ENCODE peak calls at places on chromosomes 3 and 15, in seven cellular contexts. One of them, this sample, is unnamed.

GRCh38 chr3:55330355-55330754 is 156.8 kb downstream of the WNT5A start:
- DNase-seq in CD8-positive, alpha-beta T cell: no peak
- DNase-seq in NCI-H1105: no peak
- DNase-seq in NCI-H2081: no peak
- DNase-seq in psoas muscle: no peak
- DNase-seq in foreskin fibroblast: peak; percentile 94
- DNase-seq in stimulated activated CD8-positive, alpha-beta memory T cell treated with anti-CD3 and anti-CD28 coated beads, Interleukin-7, amount 100 ng/mL, for 48 hours: no peak
- DNase-seq in this sample: no peak

GRCh38 chr3:104825116-104825515 is 541.6 kb upstream of the ALCAM start:
- DNase-seq in foreskin fibroblast: peak; percentile 7
- DNase-seq in NCI-H2081: peak; percentile 36
- DNase-seq in NCI-H1105: no peak
- DNase-seq in psoas muscle: no peak
- DNase-seq in stimulated activated CD8-positive, alpha-beta memory T cell treated with anti-CD3 and anti-CD28 coated beads, Interleukin-7, amount 100 ng/mL, for 48 hours: no peak
- DNase-seq in CD8-positive, alpha-beta T cell: no peak
- DNase-seq in this sample: no peak

GRCh38 chr15:67832031-67832551 is 6.8 kb downstream of the SKOR1 start:
- DNase-seq in CD8-positive, alpha-beta T cell: no peak
- DNase-seq in stimulated activated CD8-positive, alpha-beta memory T cell treated with anti-CD3 and anti-CD28 coated beads, Interleukin-7, amount 100 ng/mL, for 48 hours: no peak
- DNase-seq in NCI-H1105: no peak
- DNase-seq in foreskin fibroblast: peak; percentile 35
- DNase-seq in psoas muscle: no peak
- DNase-seq in NCI-H2081: no peak
- DNase-seq in this sample: no peak

GRCh38 chr3:52005571-52005986 is 9.9 kb upstream of the RPL29 start:
- DNase-seq in NCI-H1105: peak; percentile 3
- DNase-seq in NCI-H2081: peak; percentile 35
- DNase-seq in CD8-positive, alpha-beta T cell: no peak
- DNase-seq in psoas muscle: peak; percentile 43
- DNase-seq in foreskin fibroblast: peak; percentile 84
- DNase-seq in stimulated activated CD8-positive, alpha-beta memory T cell treated with anti-CD3 and anti-CD28 coated beads, Interleukin-7, amount 100 ng/mL, for 48 hours: no peak
- DNase-seq in this sample: peak; percentile 73

GRCh38 chr15:40807888-40808194 is 568 bp upstream of the DNAJC17 start:
- DNase-seq in foreskin fibroblast: no peak
- DNase-seq in NCI-H1105: no peak
- DNase-seq in CD8-positive, alpha-beta T cell: no peak
- DNase-seq in NCI-H2081: no peak
- DNase-seq in stimulated activated CD8-positive, alpha-beta memory T cell treated with anti-CD3 and anti-CD28 coated beads, Interleukin-7, amount 100 ng/mL, for 48 hours: no peak
- DNase-seq in psoas muscle: no peak
- DNase-seq in this sample: no peak

GRCh38 chr3:110027446-110027845 is 690.1 kb upstream of the DPPA4 start:
- DNase-seq in NCI-H2081: no peak
- DNase-seq in foreskin fibroblast: peak; percentile 69
- DNase-seq in CD8-positive, alpha-beta T cell: no peak
- DNase-seq in NCI-H1105: no peak
- DNase-seq in psoas muscle: no peak
- DNase-seq in stimulated activated CD8-positive, alpha-beta memory T cell treated with anti-CD3 and anti-CD28 coated beads, Interleukin-7, amount 100 ng/mL, for 48 hours: no peak
- DNase-seq in this sample: peak; percentile 0

GRCh38 chr3:2130726-2131125 is 32.1 kb downstream of the CNTN4 start:
- DNase-seq in NCI-H1105: no peak
- DNase-seq in foreskin fibroblast: no peak
- DNase-seq in psoas muscle: no peak
- DNase-seq in CD8-positive, alpha-beta T cell: no peak
- DNase-seq in NCI-H2081: no peak
- DNase-seq in stimulated activated CD8-positive, alpha-beta memory T cell treated with anti-CD3 and anti-CD28 coated beads, Interleukin-7, amount 100 ng/mL, for 48 hours: no peak
- DNase-seq in this sample: no peak

GRCh38 chr15:90818251-90819210 is 49.9 kb upstream of the FURIN start:
- DNase-seq in NCI-H1105: peak; percentile 22
- DNase-seq in psoas muscle: no peak
- DNase-seq in NCI-H2081: no peak
- DNase-seq in stimulated activated CD8-positive, alpha-beta memory T cell treated with anti-CD3 and anti-CD28 coated beads, Interleukin-7, amount 100 ng/mL, for 48 hours: no peak
- DNase-seq in CD8-positive, alpha-beta T cell: peak; percentile 27
- DNase-seq in foreskin fibroblast: peak; percentile 19
- DNase-seq in this sample: no peak

GRCh38 chr3:49217688-49218470 is 46.5 kb downstream of the KLHDC8B start:
- DNase-seq in CD8-positive, alpha-beta T cell: no peak
- DNase-seq in stimulated activated CD8-positive, alpha-beta memory T cell treated with anti-CD3 and anti-CD28 coated beads, Interleukin-7, amount 100 ng/mL, for 48 hours: no peak
- DNase-seq in NCI-H1105: no peak
- DNase-seq in NCI-H2081: no peak
- DNase-seq in foreskin fibroblast: peak; percentile 7
- DNase-seq in psoas muscle: peak; percentile 35
- DNase-seq in this sample: no peak

GRCh38 chr15:62940755-62941361 is 101.7 kb upstream of the TPM1 start:
- DNase-seq in NCI-H2081: no peak
- DNase-seq in CD8-positive, alpha-beta T cell: no peak
- DNase-seq in NCI-H1105: no peak
- DNase-seq in foreskin fibroblast: peak; percentile 95
- DNase-seq in psoas muscle: peak; percentile 83
- DNase-seq in stimulated activated CD8-positive, alpha-beta memory T cell treated with anti-CD3 and anti-CD28 coated beads, Interleukin-7, amount 100 ng/mL, for 48 hours: no peak
- DNase-seq in this sample: no peak

GRCh38 chr3:45597166-45597565 is 2.6 kb downstream of the LIMD1 start:
- DNase-seq in NCI-H1105: no peak
- DNase-seq in foreskin fibroblast: peak; percentile 63
- DNase-seq in NCI-H2081: no peak
- DNase-seq in stimulated activated CD8-positive, alpha-beta memory T cell treated with anti-CD3 and anti-CD28 coated beads, Interleukin-7, amount 100 ng/mL, for 48 hours: no peak
- DNase-seq in CD8-positive, alpha-beta T cell: no peak
- DNase-seq in psoas muscle: peak; percentile 52
- DNase-seq in this sample: no peak

GRCh38 chr3:176505878-176506621 is 691.2 kb downstream of the TBL1XR1 start:
- DNase-seq in CD8-positive, alpha-beta T cell: no peak
- DNase-seq in NCI-H1105: no peak
- DNase-seq in NCI-H2081: no peak
- DNase-seq in stimulated activated CD8-positive, alpha-beta memory T cell treated with anti-CD3 and anti-CD28 coated beads, Interleukin-7, amount 100 ng/mL, for 48 hours: no peak
- DNase-seq in psoas muscle: no peak
- DNase-seq in foreskin fibroblast: no peak
- DNase-seq in this sample: no peak

GRCh38 chr3:150761831-150762661 is 923 bp downstream of the SIAH2 start:
- DNase-seq in stimulated activated CD8-positive, alpha-beta memory T cell treated with anti-CD3 and anti-CD28 coated beads, Interleukin-7, amount 100 ng/mL, for 48 hours: no peak
- DNase-seq in NCI-H1105: peak; percentile 69
- DNase-seq in NCI-H2081: peak; percentile 51
- DNase-seq in CD8-positive, alpha-beta T cell: peak; percentile 43
- DNase-seq in psoas muscle: peak; percentile 45
- DNase-seq in foreskin fibroblast: peak; percentile 77
- DNase-seq in this sample: peak; percentile 67

GRCh38 chr3:126760541-126760940 is 56.5 kb downstream of the CHCHD6 start:
- DNase-seq in NCI-H1105: no peak
- DNase-seq in psoas muscle: no peak
- DNase-seq in stimulated activated CD8-positive, alpha-beta memory T cell treated with anti-CD3 and anti-CD28 coated beads, Interleukin-7, amount 100 ng/mL, for 48 hours: no peak
- DNase-seq in CD8-positive, alpha-beta T cell: no peak
- DNase-seq in foreskin fibroblast: no peak
- DNase-seq in NCI-H2081: no peak
- DNase-seq in this sample: no peak

GRCh38 chr3:173501941-173502489 is 104.5 kb downstream of the NLGN1 start:
- DNase-seq in stimulated activated CD8-positive, alpha-beta memory T cell treated with anti-CD3 and anti-CD28 coated beads, Interleukin-7, amount 100 ng/mL, for 48 hours: no peak
- DNase-seq in foreskin fibroblast: peak; percentile 2
- DNase-seq in psoas muscle: no peak
- DNase-seq in CD8-positive, alpha-beta T cell: no peak
- DNase-seq in NCI-H1105: no peak
- DNase-seq in NCI-H2081: no peak
- DNase-seq in this sample: no peak

GRCh38 chr3:42613462-42613861 is 13.0 kb downstream of the NKTR start:
- DNase-seq in foreskin fibroblast: peak; percentile 31
- DNase-seq in psoas muscle: no peak
- DNase-seq in NCI-H2081: no peak
- DNase-seq in stimulated activated CD8-positive, alpha-beta memory T cell treated with anti-CD3 and anti-CD28 coated beads, Interleukin-7, amount 100 ng/mL, for 48 hours: no peak
- DNase-seq in NCI-H1105: no peak
- DNase-seq in CD8-positive, alpha-beta T cell: no peak
- DNase-seq in this sample: no peak

GRCh38 chr15:35067501-35068347 is 17.4 kb downstream of the NANOGP8 start:
- DNase-seq in CD8-positive, alpha-beta T cell: no peak
- DNase-seq in NCI-H1105: no peak
- DNase-seq in psoas muscle: no peak
- DNase-seq in NCI-H2081: no peak
- DNase-seq in stimulated activated CD8-positive, alpha-beta memory T cell treated with anti-CD3 and anti-CD28 coated beads, Interleukin-7, amount 100 ng/mL, for 48 hours: no peak
- DNase-seq in foreskin fibroblast: peak; percentile 7
- DNase-seq in this sample: no peak